ENCODE peak calls at places on chromosomes 12 and 14, in ten cellular contexts. D is stimulated activated CD4-positive, alpha-beta T cell treated with anti-CD3 and anti-CD28 coated beads, TNF-alpha, amount 100 ng/mL, for 1 hour; E is stimulated activated CD8-positive, alpha-beta memory T cell treated with anti-CD3 and anti-CD28 coated beads, Interleukin-2, amount 100 ng/mL, for 1 hour; K is endodermal cell; Y is AG10803; T is hippocampal formation; J is iPS-NIHi11; P is HFFc6; A is left ventricle myocardium inferior; L is ELR. M is an unnamed sample.

GRCh38 chr12:116196752-116197718 is 80.5 kb downstream of the MED13L start:
- DNase-seq in E (no peak), J (no peak), L (no peak), Y (no peak), D (no peak), A (no peak), P (no peak), T (no peak), K (no peak), M (no peak)

GRCh38 chr12:72388322-72388721 is 116.2 kb downstream of the TRHDE start:
- DNase-seq in P (no peak), A (no peak), Y (no peak), L (peak), J (no peak), D (no peak), K (no peak), T (no peak), E (no peak), M (no peak)

GRCh38 chr14:71749613-71750238 is 182.5 kb upstream of the RGS6 start:
- DNase-seq in A (no peak), P (no peak), D (no peak), T (no peak), E (no peak), L (no peak), J (no peak), Y (no peak), K (no peak), M (no peak)

GRCh38 chr14:59754256-59754655 is 116.3 kb downstream of the RTN1 start:
- DNase-seq in Y (peak), T (no peak), J (no peak), P (no peak), D (no peak), L (peak), E (no peak), A (no peak), K (no peak), M (no peak)

GRCh38 chr12:57309420-57309819 is 58.4 kb upstream of the STAC3 start:
- DNase-seq in D (no peak), A (no peak), Y (peak), T (no peak), L (peak), E (no peak), P (peak), K (no peak), J (no peak), M (peak)

GRCh38 chr14:65054471-65055085 is 47.7 kb downstream of the MAX start:
- DNase-seq in K (no peak), L (no peak), J (no peak), Y (no peak), P (no peak), A (no peak), T (peak), E (no peak), D (no peak), M (no peak)

GRCh38 chr12:54019924-54020586 is 8.2 kb upstream of the HOXC6 start:
- DNase-seq in E (no peak), J (no peak), T (no peak), L (peak), P (no peak), K (peak), A (no peak), D (no peak), Y (peak), M (no peak)

GRCh38 chr12:66539451-66539850 is 139.4 kb downstream of the GRIP1 start:
- DNase-seq in Y (no peak), E (no peak), L (no peak), P (no peak), T (no peak), K (no peak), A (no peak), D (no peak), J (no peak), M (no peak)

GRCh38 chr12:3207858-3208257 is 130.7 kb downstream of the TSPAN9 start:
- DNase-seq in A (no peak), P (no peak), Y (no peak), J (peak), T (no peak), L (peak), E (no peak), D (no peak), K (peak), M (no peak)

GRCh38 chr12:75578546-75578945 is 67.1 kb upstream of the KRR1 start:
- DNase-seq in A (no peak), J (no peak), E (no peak), Y (no peak), P (no peak), K (no peak), T (no peak), L (no peak), D (no peak), M (no peak)

GRCh38 chr12:4194661-4195060 is 78.9 kb upstream of the CCND2 start:
- DNase-seq in T (no peak), A (no peak), P (no peak), Y (no peak), D (no peak), L (no peak), E (no peak), J (no peak), K (no peak), M (no peak)

GRCh38 chr12:84922721-84923120 is 10.1 kb upstream of the SLC6A15 start:
- DNase-seq in D (no peak), T (no peak), P (no peak), E (no peak), Y (peak), J (no peak), K (no peak), A (no peak), L (peak), M (no peak)

GRCh38 chr12:64724201-64724745 is 34.9 kb downstream of the GNS start:
- DNase-seq in K (no peak), P (no peak), A (no peak), L (no peak), T (no peak), J (no peak), D (no peak), E (no peak), Y (no peak), M (no peak)

GRCh38 chr14:21514341-21514740 is 3.2 kb upstream of the METTL3 start:
- DNase-seq in A (no peak), K (no peak), L (no peak), T (no peak), D (no peak), J (no peak), E (no peak), Y (no peak), P (no peak), M (no peak)

GRCh38 chr12:122875590-122876220 is 20.2 kb downstream of the VPS37B start:
- DNase-seq in T (no peak), L (no peak), J (no peak), P (no peak), E (no peak), D (no peak), A (no peak), K (peak), Y (peak), M (peak)

GRCh38 chr14:98578204-98578603 is 693.8 kb downstream of the BCL11B start:
- DNase-seq in K (no peak), T (no peak), P (peak), Y (peak), L (peak), D (no peak), A (no peak), E (no peak), J (no peak), M (peak)

GRCh38 chr12:110340706-110341105 is 59.7 kb downstream of the ATP2A2 start:
- DNase-seq in T (no peak), K (peak), E (no peak), J (no peak), P (no peak), D (no peak), A (no peak), L (no peak), Y (no peak), M (no peak)

M was measured in AG08395.